ENCODE peak calls at places on chromosomes 7 and 10, in six cellular contexts. V is aorta; R is SK-N-SH; J is naive thymus-derived CD4-positive, alpha-beta T cell; A is right cardiac atrium; Y is left lung. X is an unnamed sample.

GRCh38 chr10:55786461-55786860 is 574.6 kb downstream of the ZWINT start:
- DNase-seq in V (no peak), R (no peak), J (no peak), A (no peak), Y (no peak), X (no peak)

GRCh38 chr7:22584179-22584578 is 84.2 kb upstream of the STEAP1B start:
- DNase-seq in V (no peak), R (no peak), J (no peak), A (no peak), Y (no peak), X (no peak)

GRCh38 chr7:120456699-120457098 is 183.7 kb downstream of the KCND2 start:
- DNase-seq in V (no peak), R (no peak), J (no peak), A (no peak), Y (no peak), X (no peak)

GRCh38 chr10:117457932-117458331 is 82.7 kb upstream of the PDZD8 start:
- DNase-seq in V (no peak), R (no peak), J (no peak), A (no peak), Y (no peak), X (no peak)

GRCh38 chr7:98051118-98051744 is 55.4 kb upstream of the LMTK2 start:
- DNase-seq in V (no peak), R (peak; percentile 81), J (peak; percentile 44), A (no peak), Y (peak; percentile 77), X (no peak)

GRCh38 chr10:42941245-42941644 is 135.6 kb upstream of the RET start:
- DNase-seq in V (no peak), R (peak; percentile 72), J (no peak), A (no peak), Y (peak; percentile 74), X (peak; percentile 44)

GRCh38 chr7:1979591-1980560 is 252.9 kb downstream of the MAD1L1 start:
- DNase-seq in V (peak; percentile 73), R (no peak), J (no peak), A (peak; percentile 49), Y (peak; percentile 78), X (peak; percentile 61)

GRCh38 chr10:90308223-90308622 is 549.6 kb downstream of the HTR7 start:
- DNase-seq in V (no peak), R (no peak), J (no peak), A (no peak), Y (no peak), X (no peak)

GRCh38 chr10:3838723-3839437 is 53.9 kb upstream of the KLF6 start:
- DNase-seq in V (no peak), R (no peak), J (no peak), A (no peak), Y (no peak), X (no peak)

GRCh38 chr10:13189946-13190345 is 28.6 kb downstream of the MCM10 start:
- DNase-seq in V (no peak), R (no peak), J (no peak), A (no peak), Y (no peak), X (no peak)

GRCh38 chr7:36650313-36650712 is 74.0 kb downstream of the AOAH start:
- DNase-seq in V (no peak), R (no peak), J (no peak), A (no peak), Y (no peak), X (no peak)

GRCh38 chr10:94546616-94547175 is 1.1 kb downstream of the HELLS start:
- DNase-seq in V (no peak), R (peak; percentile 15), J (no peak), A (no peak), Y (no peak), X (no peak)

GRCh38 chr7:127940365-127941160 is 90.7 kb downstream of the LRRC4 start:
- DNase-seq in V (no peak), R (no peak), J (no peak), A (peak; percentile 33), Y (no peak), X (no peak)

GRCh38 chr7:127937066-127937680 is 94.1 kb downstream of the LRRC4 start:
- DNase-seq in V (no peak), R (no peak), J (no peak), A (no peak), Y (no peak), X (no peak)

GRCh38 chr7:127938588-127938987 is 92.6 kb downstream of the LRRC4 start:
- DNase-seq in V (no peak), R (no peak), J (no peak), A (no peak), Y (no peak), X (no peak)

GRCh38 chr7:127943541-127944521 is 87.4 kb downstream of the LRRC4 start:
- DNase-seq in V (no peak), R (peak; percentile 22), J (no peak), A (peak; percentile 47), Y (no peak), X (no peak)

DNA sequence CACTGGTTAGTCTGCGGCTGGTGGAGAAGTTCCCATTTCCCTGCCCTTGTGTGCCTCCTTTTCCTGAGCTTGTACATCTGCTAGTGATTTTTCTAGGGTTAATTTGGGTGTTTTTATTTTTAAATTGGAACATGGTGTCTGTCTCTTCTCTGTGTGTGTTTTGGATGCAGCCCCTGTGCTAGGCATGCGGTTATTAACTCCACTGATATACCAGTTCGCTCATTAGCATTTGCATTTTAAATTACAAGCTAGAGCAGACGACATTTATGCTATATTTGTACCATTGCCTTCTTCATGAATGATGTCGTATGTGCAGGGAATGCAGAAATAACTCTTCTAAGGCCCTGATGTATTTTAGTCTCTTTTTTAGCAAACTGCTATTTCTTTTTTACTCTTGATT is 89.8 kb downstream of the LRRC4 start:
- DNase-seq in V (no peak), R (no peak), J (no peak), A (no peak), Y (no peak), X (no peak)
- H3K4me3 ChIP-seq in V (no peak overlapping the region), R (no peak overlapping the region), J (no peak overlapping the region), A (no peak overlapping the region), Y (no peak overlapping the region), X (no peak overlapping the region)

GRCh38 chr10:110916554-110917346 is 2.2 kb downstream of the BBIP1 start:
- DNase-seq in V (no peak), R (no peak), J (no peak), A (no peak), Y (no peak), X (no peak)

GRCh38 chr10:110919971-110920881 is 822 bp downstream of the SHOC2 start:
- DNase-seq in V (peak; percentile 80), R (peak; percentile 25), J (peak; percentile 21), A (peak; percentile 78), Y (peak; percentile 88), X (peak; percentile 75)

GRCh38 chr10:110918269-110918632 is 729 bp downstream of the BBIP1 start:
- DNase-seq in V (peak; percentile 99), R (no peak), J (peak; percentile 80), A (no peak), Y (no peak), X (peak; percentile 99)

GRCh38 chr10:110918633-110919348 is at the start of gene BBIP1:
- DNase-seq in V (no peak), R (peak; percentile 89), J (no peak), A (peak; percentile 99), Y (peak; percentile 99), X (no peak)

GRCh38 chr10:110919349-110919931 is at the start of gene SHOC2:
- DNase-seq in V (peak; percentile 99), R (peak; percentile 93), J (peak; percentile 100), A (peak; percentile 100), Y (peak; percentile 99), X (peak; percentile 100)
- H3K4me1 ChIP-seq in V (peaks cover 5% of the 10 kb centered on the region), R (peaks cover 11% of the 10 kb centered on the region), J (peaks cover 17% of the 10 kb centered on the region), A (peaks cover 3% of the 10 kb centered on the region), Y (peaks cover 40% of the 10 kb centered on the region), X (peaks cover 27% of the 10 kb centered on the region)

GRCh38 chr10:119177708-119178370 is 773 bp downstream of the PRDX3 start:
- DNase-seq in V (no peak), R (no peak), J (no peak), A (no peak), Y (no peak), X (no peak)
- H3K4me3 ChIP-seq in V (peak overlapping the region; percentile 36), R (peak overlapping the region; percentile 81), J (peak overlapping the region; percentile 97), A (peak overlapping the region; percentile 67), Y (peak overlapping the region; percentile 73), X (peak overlapping the region; percentile 65)

DNA sequence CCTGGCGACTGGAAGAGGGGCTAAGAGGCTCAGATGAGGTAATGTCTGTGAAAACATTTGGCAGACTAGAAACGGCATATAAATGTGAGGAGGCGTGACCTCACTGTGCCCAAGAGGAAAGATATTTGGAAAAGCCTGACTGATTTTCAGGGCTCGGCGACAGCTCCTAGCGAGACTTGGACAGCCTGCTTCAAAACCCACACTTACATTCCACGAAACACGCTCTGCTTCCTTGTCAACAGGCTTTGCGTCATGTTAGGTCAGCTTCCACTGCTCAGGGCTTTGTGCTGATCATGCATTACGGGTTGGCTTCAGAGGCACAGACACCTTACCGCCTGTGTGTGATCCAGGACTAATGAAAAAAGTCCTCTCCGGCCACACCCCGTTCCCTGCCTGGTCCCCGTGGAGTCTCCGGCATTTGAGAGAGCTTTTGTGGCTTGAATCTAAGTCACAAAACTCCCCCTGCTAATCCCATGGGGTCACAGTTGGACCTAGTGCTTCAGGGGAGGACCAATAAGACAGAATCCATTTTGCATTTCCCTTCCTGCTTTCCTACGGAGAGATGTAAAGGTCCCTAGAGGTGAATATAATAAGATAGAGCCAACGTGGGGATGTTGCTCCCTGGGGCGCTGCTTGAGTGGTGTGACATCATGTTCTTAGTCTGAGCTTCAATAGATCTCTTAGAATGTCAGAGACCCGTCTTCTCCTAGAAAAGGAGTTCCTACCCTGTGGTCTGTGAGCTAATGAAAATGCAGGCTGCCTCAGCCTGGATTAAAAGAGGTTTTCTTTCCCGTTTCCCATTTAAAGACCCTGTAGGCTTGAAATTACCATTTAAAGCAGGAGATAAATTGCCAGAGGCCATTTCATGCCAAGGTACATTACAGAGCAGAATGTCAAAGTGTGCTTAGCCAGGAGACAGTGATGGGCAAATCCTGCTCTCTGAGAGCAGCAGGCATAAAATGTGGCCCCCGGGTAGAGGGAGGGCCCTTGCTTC is 25.4 kb downstream of the FGFBP3 start:
- DNase-seq in V (no peak), R (no peak), J (no peak), A (peak; percentile 57), Y (no peak), X (no peak)
- H3K4me1 ChIP-seq in V (no peaks in the 10 kb centered on the region), R (peaks cover 9% of the 10 kb centered on the region), J (peaks cover 5% of the 10 kb centered on the region), A (peaks cover 2% of the 10 kb centered on the region), Y (peaks cover 14% of the 10 kb centered on the region), X (peaks cover 10% of the 10 kb centered on the region)